ENCODE peak calls at places on chromosomes 7 and 10, in eight cellular contexts. Q, K, W, A, R, X, T and J are unnamed samples.

GRCh38 chr7:39504963-39505362 is 61.2 kb upstream of the YAE1 start:
- DNase-seq in W (no peak), T (no peak), X (peak; percentile 21), R (no peak), K (no peak), Q (no peak), A (no peak), J (no peak)

GRCh38 chr7:92133737-92134270 is 473 bp downstream of the CYP51A1 start:
- DNase-seq in X (peak; percentile 67), T (peak; percentile 44), R (peak; percentile 73), A (peak; percentile 44), K (peak; percentile 61), W (peak; percentile 40), Q (peak; percentile 45), J (peak; percentile 90)

GRCh38 chr7:118372530-118372929 is 148.0 kb downstream of the ANKRD7 start:
- DNase-seq in T (no peak), X (peak; percentile 3), K (no peak), W (no peak), Q (no peak), R (no peak), A (no peak), J (no peak)

GRCh38 chr7:151345576-151345975 is 4.0 kb downstream of the NUB1 start:
- DNase-seq in X (no peak), A (no peak), K (no peak), R (no peak), Q (no peak), T (no peak), W (no peak), J (no peak)

GRCh38 chr7:134514663-134515062 is 12.7 kb upstream of the AKR1B10 start:
- DNase-seq in K (no peak), W (peak; percentile 19), A (no peak), X (peak; percentile 90), R (peak; percentile 36), Q (peak; percentile 85), T (peak; percentile 55), J (no peak)

GRCh38 chr7:134203186-134203889 is 76.2 kb downstream of the LRGUK start:
- DNase-seq in Q (no peak), X (no peak), T (no peak), R (no peak), K (no peak), A (no peak), W (no peak), J (no peak)

GRCh38 chr7:54960517-54960916 is 58.3 kb upstream of the EGFR start:
- DNase-seq in W (no peak), Q (no peak), A (no peak), K (no peak), X (peak; percentile 64), R (no peak), T (no peak), J (no peak)

GRCh38 chr7:101100858-101101847 is 15.9 kb downstream of the TRIM56 start:
- DNase-seq in A (no peak), R (no peak), Q (no peak), K (no peak), X (no peak), T (no peak), W (no peak), J (no peak)

GRCh38 chr7:82665966-82666507 is 222.5 kb upstream of the CACNA2D1 start:
- DNase-seq in W (no peak), K (no peak), T (no peak), A (no peak), X (peak; percentile 75), R (no peak), Q (no peak), J (no peak)

GRCh38 chr7:22444181-22444966 is 55.6 kb downstream of the STEAP1B start:
- DNase-seq in X (peak; percentile 72), A (no peak), W (no peak), Q (no peak), T (no peak), R (peak; percentile 52), K (no peak), J (no peak)

GRCh38 chr10:108496131-108496530 is 1331.6 kb upstream of the SORCS1 start:
- DNase-seq in T (no peak), R (no peak), Q (no peak), X (no peak), W (no peak), K (no peak), A (no peak), J (no peak)

GRCh38 chr10:118401708-118402107 is 59.6 kb upstream of the FAM204A start:
- DNase-seq in A (no peak), Q (no peak), X (no peak), W (no peak), K (no peak), R (no peak), T (no peak), J (no peak)

GRCh38 chr7:19587291-19587690 is 121.5 kb downstream of the POLR1F start:
- DNase-seq in T (no peak), K (no peak), A (no peak), W (no peak), Q (peak; percentile 4), R (no peak), X (no peak), J (no peak)

GRCh38 chr7:106381252-106381651 is 96.5 kb upstream of the NAMPT start:
- DNase-seq in A (no peak), R (no peak), Q (no peak), K (no peak), X (no peak), T (no peak), W (no peak), J (no peak)

GRCh38 chr10:35451103-35452016 is 115.1 kb downstream of the CCNY start:
- DNase-seq in A (no peak), Q (no peak), T (no peak), K (no peak), W (no peak), X (peak; percentile 62), R (peak; percentile 17), J (no peak)

GRCh38 chr10:50560370-50560769 is 63.4 kb downstream of the SGMS1 start:
- DNase-seq in A (no peak), K (no peak), Q (no peak), W (no peak), X (no peak), T (no peak), R (no peak), J (no peak)

GRCh38 chr10:4083509-4084003 is 298.5 kb upstream of the KLF6 start:
- DNase-seq in Q (no peak), R (no peak), T (no peak), W (no peak), K (no peak), X (peak; percentile 82), A (no peak), J (no peak)

GRCh38 chr7:71633571-71634008 is 501.6 kb downstream of the GALNT17 start:
- DNase-seq in Q (peak; percentile 98), W (no peak), T (no peak), K (no peak), X (peak; percentile 82), R (no peak), A (no peak), J (no peak)

GRCh38 chr7:41809487-41810257 is 106.8 kb upstream of the INHBA start:
- DNase-seq in R (no peak), K (no peak), X (peak; percentile 89), A (no peak), T (no peak), Q (no peak), W (no peak), J (no peak)

GRCh38 chr7:40470111-40470736 is 335.4 kb downstream of the SUGCT start:
- DNase-seq in K (no peak), R (no peak), X (no peak), A (no peak), W (no peak), T (no peak), Q (no peak), J (no peak)

GRCh38 chr10:113454341-113455061 is 98.4 kb upstream of the HABP2 start:
- DNase-seq in R (no peak), A (no peak), X (peak; percentile 42), W (no peak), T (no peak), Q (peak; percentile 36), K (no peak), J (peak; percentile 83)